ENCODE peak calls at places on chromosomes 6 and 20, in ten cellular contexts. One of them, this sample, is unnamed.

GRCh38 chr20:62642666-62643520 is 590 bp downstream of the SLCO4A1 start:
- DNase-seq in adrenal gland: no peak
- DNase-seq in mesendoderm: no peak
- DNase-seq in thoracic aorta: no peak
- DNase-seq in CD8-positive, alpha-beta T cell: peak; percentile 75
- DNase-seq in CD4-positive, alpha-beta memory T cell: peak; percentile 46
- DNase-seq in AG04450: no peak
- DNase-seq in heart right ventricle: peak; percentile 36
- DNase-seq in tibial nerve: no peak
- DNase-seq in HCT116: no peak
- DNase-seq in this sample: no peak

GRCh38 chr6:40391086-40391485 is 196.1 kb downstream of the LRFN2 start:
- DNase-seq in heart right ventricle: no peak
- DNase-seq in thoracic aorta: no peak
- DNase-seq in HCT116: no peak
- DNase-seq in CD8-positive, alpha-beta T cell: peak; percentile 47
- DNase-seq in adrenal gland: no peak
- DNase-seq in mesendoderm: no peak
- DNase-seq in CD4-positive, alpha-beta memory T cell: no peak
- DNase-seq in AG04450: no peak
- DNase-seq in tibial nerve: no peak
- DNase-seq in this sample: no peak

GRCh38 chr6:149939909-149940672 is 1.7 kb upstream of the ULBP2 start:
- DNase-seq in heart right ventricle: no peak
- DNase-seq in mesendoderm: no peak
- DNase-seq in tibial nerve: no peak
- DNase-seq in CD8-positive, alpha-beta T cell: peak; percentile 47
- DNase-seq in adrenal gland: no peak
- DNase-seq in AG04450: no peak
- DNase-seq in CD4-positive, alpha-beta memory T cell: no peak
- DNase-seq in HCT116: no peak
- DNase-seq in thoracic aorta: no peak
- DNase-seq in this sample: no peak

GRCh38 chr20:62219992-62220665 is at the start of gene HRH3:
- DNase-seq in HCT116: no peak
- DNase-seq in CD4-positive, alpha-beta memory T cell: peak; percentile 38
- DNase-seq in mesendoderm: peak; percentile 60
- DNase-seq in heart right ventricle: peak; percentile 52
- DNase-seq in AG04450: no peak
- DNase-seq in adrenal gland: no peak
- DNase-seq in thoracic aorta: no peak
- DNase-seq in tibial nerve: no peak
- DNase-seq in CD8-positive, alpha-beta T cell: peak; percentile 60
- DNase-seq in this sample: no peak

GRCh38 chr6:97095466-97095865 is 170.9 kb downstream of the KLHL32 start:
- DNase-seq in AG04450: no peak
- DNase-seq in mesendoderm: no peak
- DNase-seq in tibial nerve: no peak
- DNase-seq in CD8-positive, alpha-beta T cell: no peak
- DNase-seq in heart right ventricle: no peak
- DNase-seq in HCT116: no peak
- DNase-seq in thoracic aorta: no peak
- DNase-seq in adrenal gland: no peak
- DNase-seq in CD4-positive, alpha-beta memory T cell: no peak
- DNase-seq in this sample: no peak

GRCh38 chr6:1587546-1587945 is 22.2 kb upstream of the FOXC1 start:
- DNase-seq in heart right ventricle: no peak
- DNase-seq in CD4-positive, alpha-beta memory T cell: no peak
- DNase-seq in AG04450: no peak
- DNase-seq in HCT116: no peak
- DNase-seq in thoracic aorta: no peak
- DNase-seq in tibial nerve: no peak
- DNase-seq in CD8-positive, alpha-beta T cell: peak; percentile 5
- DNase-seq in adrenal gland: no peak
- DNase-seq in mesendoderm: no peak
- DNase-seq in this sample: no peak

GRCh38 chr6:30890646-30891449 is 6.5 kb downstream of the DDR1 start:
- DNase-seq in CD4-positive, alpha-beta memory T cell: no peak
- DNase-seq in thoracic aorta: no peak
- DNase-seq in HCT116: no peak
- DNase-seq in mesendoderm: no peak
- DNase-seq in CD8-positive, alpha-beta T cell: no peak
- DNase-seq in heart right ventricle: no peak
- DNase-seq in tibial nerve: no peak
- DNase-seq in AG04450: no peak
- DNase-seq in adrenal gland: no peak
- DNase-seq in this sample: no peak

GRCh38 chr6:47321582-47321981 is 11.9 kb upstream of the TNFRSF21 start:
- DNase-seq in thoracic aorta: no peak
- DNase-seq in AG04450: no peak
- DNase-seq in CD8-positive, alpha-beta T cell: no peak
- DNase-seq in adrenal gland: no peak
- DNase-seq in tibial nerve: no peak
- DNase-seq in mesendoderm: no peak
- DNase-seq in CD4-positive, alpha-beta memory T cell: no peak
- DNase-seq in heart right ventricle: no peak
- DNase-seq in HCT116: no peak
- DNase-seq in this sample: no peak

GRCh38 chr6:9539231-9539755 is 875.6 kb downstream of the TFAP2A start:
- DNase-seq in CD4-positive, alpha-beta memory T cell: no peak
- DNase-seq in thoracic aorta: no peak
- DNase-seq in AG04450: no peak
- DNase-seq in tibial nerve: no peak
- DNase-seq in CD8-positive, alpha-beta T cell: no peak
- DNase-seq in HCT116: no peak
- DNase-seq in adrenal gland: no peak
- DNase-seq in heart right ventricle: no peak
- DNase-seq in mesendoderm: peak; percentile 32
- DNase-seq in this sample: no peak

GRCh38 chr6:9535106-9535505 is 879.8 kb downstream of the TFAP2A start:
- DNase-seq in AG04450: no peak
- DNase-seq in HCT116: no peak
- DNase-seq in mesendoderm: no peak
- DNase-seq in CD8-positive, alpha-beta T cell: no peak
- DNase-seq in CD4-positive, alpha-beta memory T cell: no peak
- DNase-seq in adrenal gland: no peak
- DNase-seq in tibial nerve: no peak
- DNase-seq in heart right ventricle: no peak
- DNase-seq in thoracic aorta: no peak
- DNase-seq in this sample: no peak

GRCh38 chr6:9540534-9541126 is 874.2 kb downstream of the TFAP2A start:
- DNase-seq in HCT116: peak; percentile 47
- DNase-seq in CD8-positive, alpha-beta T cell: no peak
- DNase-seq in tibial nerve: no peak
- DNase-seq in mesendoderm: peak; percentile 50
- DNase-seq in AG04450: peak; percentile 13
- DNase-seq in CD4-positive, alpha-beta memory T cell: no peak
- DNase-seq in adrenal gland: no peak
- DNase-seq in heart right ventricle: no peak
- DNase-seq in thoracic aorta: no peak
- DNase-seq in this sample: no peak

GRCh38 chr6:9540126-9540525 is 874.7 kb downstream of the TFAP2A start:
- DNase-seq in AG04450: no peak
- DNase-seq in CD8-positive, alpha-beta T cell: no peak
- DNase-seq in thoracic aorta: no peak
- DNase-seq in HCT116: no peak
- DNase-seq in tibial nerve: no peak
- DNase-seq in mesendoderm: no peak
- DNase-seq in adrenal gland: no peak
- DNase-seq in heart right ventricle: no peak
- DNase-seq in CD4-positive, alpha-beta memory T cell: no peak
- DNase-seq in this sample: no peak

GRCh38 chr6:9537381-9537780 is 877.5 kb downstream of the TFAP2A start:
- DNase-seq in mesendoderm: no peak
- DNase-seq in AG04450: no peak
- DNase-seq in thoracic aorta: no peak
- DNase-seq in HCT116: no peak
- DNase-seq in adrenal gland: no peak
- DNase-seq in heart right ventricle: no peak
- DNase-seq in CD8-positive, alpha-beta T cell: no peak
- DNase-seq in tibial nerve: no peak
- DNase-seq in CD4-positive, alpha-beta memory T cell: no peak
- DNase-seq in this sample: no peak
- H3K27ac ChIP-seq in mesendoderm: no peak overlapping the region
- H3K27ac ChIP-seq in AG04450: no peak overlapping the region
- H3K27ac ChIP-seq in thoracic aorta: no peak overlapping the region
- H3K27ac ChIP-seq in HCT116: no peak overlapping the region
- H3K27ac ChIP-seq in adrenal gland: no peak overlapping the region
- H3K27ac ChIP-seq in heart right ventricle: no peak overlapping the region
- H3K27ac ChIP-seq in CD8-positive, alpha-beta T cell: no peak overlapping the region
- H3K27ac ChIP-seq in tibial nerve: no peak overlapping the region
- H3K27ac ChIP-seq in CD4-positive, alpha-beta memory T cell: no peak overlapping the region
- H3K27ac ChIP-seq in this sample: no peak overlapping the region

GRCh38 chr6:137877113-137877512 is 10.1 kb downstream of the TNFAIP3 start:
- DNase-seq in tibial nerve: no peak
- DNase-seq in HCT116: no peak
- DNase-seq in heart right ventricle: no peak
- DNase-seq in mesendoderm: no peak
- DNase-seq in adrenal gland: no peak
- DNase-seq in thoracic aorta: no peak
- DNase-seq in CD8-positive, alpha-beta T cell: no peak
- DNase-seq in CD4-positive, alpha-beta memory T cell: peak; percentile 25
- DNase-seq in AG04450: no peak
- DNase-seq in this sample: no peak
- H3K27ac ChIP-seq in tibial nerve: no peak overlapping the region
- H3K27ac ChIP-seq in HCT116: no peak overlapping the region
- H3K27ac ChIP-seq in heart right ventricle: no peak overlapping the region
- H3K27ac ChIP-seq in mesendoderm: no peak overlapping the region
- H3K27ac ChIP-seq in adrenal gland: no peak overlapping the region
- H3K27ac ChIP-seq in thoracic aorta: no peak overlapping the region
- H3K27ac ChIP-seq in CD8-positive, alpha-beta T cell: no peak overlapping the region
- H3K27ac ChIP-seq in CD4-positive, alpha-beta memory T cell: no peak overlapping the region
- H3K27ac ChIP-seq in AG04450: no peak overlapping the region
- H3K27ac ChIP-seq in this sample: peak overlapping the region; percentile 81

GRCh38 chr20:38999217-38999616 is 37.1 kb downstream of the DHX35 start:
- DNase-seq in CD4-positive, alpha-beta memory T cell: no peak
- DNase-seq in CD8-positive, alpha-beta T cell: no peak
- DNase-seq in thoracic aorta: no peak
- DNase-seq in adrenal gland: no peak
- DNase-seq in tibial nerve: no peak
- DNase-seq in heart right ventricle: no peak
- DNase-seq in AG04450: no peak
- DNase-seq in HCT116: no peak
- DNase-seq in mesendoderm: no peak
- DNase-seq in this sample: no peak

GRCh38 chr20:38997622-38998021 is 35.5 kb downstream of the DHX35 start:
- DNase-seq in mesendoderm: peak; percentile 13
- DNase-seq in AG04450: no peak
- DNase-seq in tibial nerve: no peak
- DNase-seq in heart right ventricle: no peak
- DNase-seq in adrenal gland: no peak
- DNase-seq in thoracic aorta: no peak
- DNase-seq in CD8-positive, alpha-beta T cell: no peak
- DNase-seq in CD4-positive, alpha-beta memory T cell: no peak
- DNase-seq in HCT116: no peak
- DNase-seq in this sample: no peak

GRCh38 chr20:38999965-39000910 is 38.1 kb downstream of the DHX35 start:
- DNase-seq in thoracic aorta: no peak
- DNase-seq in adrenal gland: no peak
- DNase-seq in HCT116: no peak
- DNase-seq in CD8-positive, alpha-beta T cell: no peak
- DNase-seq in CD4-positive, alpha-beta memory T cell: no peak
- DNase-seq in heart right ventricle: no peak
- DNase-seq in AG04450: no peak
- DNase-seq in mesendoderm: no peak
- DNase-seq in tibial nerve: no peak
- DNase-seq in this sample: no peak

GRCh38 chr20:38991814-38992593 is 29.9 kb downstream of the DHX35 start:
- DNase-seq in tibial nerve: no peak
- DNase-seq in AG04450: no peak
- DNase-seq in mesendoderm: no peak
- DNase-seq in thoracic aorta: no peak
- DNase-seq in HCT116: no peak
- DNase-seq in CD8-positive, alpha-beta T cell: no peak
- DNase-seq in adrenal gland: no peak
- DNase-seq in CD4-positive, alpha-beta memory T cell: no peak
- DNase-seq in heart right ventricle: no peak
- DNase-seq in this sample: no peak

DNA sequence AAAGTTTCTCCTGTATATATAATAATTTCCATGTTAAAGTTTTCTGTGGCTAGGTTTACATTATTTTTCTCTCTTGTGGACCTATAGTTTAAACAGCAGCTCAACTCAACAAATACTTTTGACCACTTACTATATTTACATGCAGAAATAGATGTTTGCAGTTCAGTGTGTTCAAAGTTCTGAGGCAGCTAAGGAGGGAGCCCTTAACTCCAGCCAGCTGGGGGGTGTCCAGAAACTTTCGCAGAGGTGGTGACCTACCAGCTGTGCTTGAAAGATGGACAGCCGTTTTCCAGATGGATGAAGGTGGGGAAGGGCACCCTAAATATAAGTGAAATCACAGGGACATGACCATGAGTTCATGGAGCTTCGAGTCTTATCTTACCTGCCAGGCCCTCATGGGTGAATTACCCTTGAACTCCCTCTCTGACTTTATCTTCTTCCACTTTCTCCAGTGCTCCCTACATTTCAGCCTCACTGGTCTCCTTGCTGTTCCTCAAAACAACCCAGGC is 33.4 kb downstream of the DHX35 start:
- DNase-seq in adrenal gland: no peak
- DNase-seq in heart right ventricle: peak; percentile 12
- DNase-seq in tibial nerve: no peak
- DNase-seq in thoracic aorta: no peak
- DNase-seq in mesendoderm: no peak
- DNase-seq in CD4-positive, alpha-beta memory T cell: no peak
- DNase-seq in HCT116: no peak
- DNase-seq in CD8-positive, alpha-beta T cell: no peak
- DNase-seq in AG04450: no peak
- DNase-seq in this sample: no peak
- H3K27ac ChIP-seq in adrenal gland: no peak overlapping the region
- H3K27ac ChIP-seq in heart right ventricle: no peak overlapping the region
- H3K27ac ChIP-seq in tibial nerve: no peak overlapping the region
- H3K27ac ChIP-seq in thoracic aorta: no peak overlapping the region
- H3K27ac ChIP-seq in mesendoderm: no peak overlapping the region
- H3K27ac ChIP-seq in CD4-positive, alpha-beta memory T cell: no peak overlapping the region
- H3K27ac ChIP-seq in HCT116: no peak overlapping the region
- H3K27ac ChIP-seq in CD8-positive, alpha-beta T cell: no peak overlapping the region
- H3K27ac ChIP-seq in AG04450: no peak overlapping the region
- H3K27ac ChIP-seq in this sample: no peak overlapping the region

GRCh38 chr6:27890351-27891299 is 21.6 kb downstream of the OR2B2 start:
- DNase-seq in CD4-positive, alpha-beta memory T cell: peak; percentile 88
- DNase-seq in CD8-positive, alpha-beta T cell: peak; percentile 84
- DNase-seq in heart right ventricle: peak; percentile 33
- DNase-seq in adrenal gland: peak; percentile 43
- DNase-seq in HCT116: peak; percentile 97
- DNase-seq in mesendoderm: peak; percentile 98
- DNase-seq in tibial nerve: peak; percentile 25
- DNase-seq in AG04450: peak; percentile 84
- DNase-seq in thoracic aorta: no peak
- DNase-seq in this sample: no peak

GRCh38 chr6:27893059-27893835 is 18.9 kb downstream of the OR2B2 start:
- DNase-seq in thoracic aorta: no peak
- DNase-seq in HCT116: peak; percentile 99
- DNase-seq in AG04450: peak; percentile 94
- DNase-seq in tibial nerve: peak; percentile 41
- DNase-seq in mesendoderm: peak; percentile 100
- DNase-seq in adrenal gland: peak; percentile 87
- DNase-seq in heart right ventricle: peak; percentile 56
- DNase-seq in CD8-positive, alpha-beta T cell: peak; percentile 92
- DNase-seq in CD4-positive, alpha-beta memory T cell: peak; percentile 92
- DNase-seq in this sample: peak; percentile 95

GRCh38 chr6:27892596-27893058 is 19.6 kb downstream of the OR2B2 start:
- DNase-seq in HCT116: peak; percentile 34
- DNase-seq in adrenal gland: no peak
- DNase-seq in AG04450: no peak
- DNase-seq in mesendoderm: no peak
- DNase-seq in CD8-positive, alpha-beta T cell: no peak
- DNase-seq in tibial nerve: no peak
- DNase-seq in CD4-positive, alpha-beta memory T cell: no peak
- DNase-seq in heart right ventricle: no peak
- DNase-seq in thoracic aorta: no peak
- DNase-seq in this sample: no peak

GRCh38 chr6:27889628-27890315 is 22.4 kb downstream of the OR2B2 start:
- DNase-seq in AG04450: no peak
- DNase-seq in HCT116: peak; percentile 16
- DNase-seq in adrenal gland: no peak
- DNase-seq in CD8-positive, alpha-beta T cell: no peak
- DNase-seq in tibial nerve: no peak
- DNase-seq in thoracic aorta: no peak
- DNase-seq in mesendoderm: peak; percentile 81
- DNase-seq in heart right ventricle: no peak
- DNase-seq in CD4-positive, alpha-beta memory T cell: no peak
- DNase-seq in this sample: no peak

DNA sequence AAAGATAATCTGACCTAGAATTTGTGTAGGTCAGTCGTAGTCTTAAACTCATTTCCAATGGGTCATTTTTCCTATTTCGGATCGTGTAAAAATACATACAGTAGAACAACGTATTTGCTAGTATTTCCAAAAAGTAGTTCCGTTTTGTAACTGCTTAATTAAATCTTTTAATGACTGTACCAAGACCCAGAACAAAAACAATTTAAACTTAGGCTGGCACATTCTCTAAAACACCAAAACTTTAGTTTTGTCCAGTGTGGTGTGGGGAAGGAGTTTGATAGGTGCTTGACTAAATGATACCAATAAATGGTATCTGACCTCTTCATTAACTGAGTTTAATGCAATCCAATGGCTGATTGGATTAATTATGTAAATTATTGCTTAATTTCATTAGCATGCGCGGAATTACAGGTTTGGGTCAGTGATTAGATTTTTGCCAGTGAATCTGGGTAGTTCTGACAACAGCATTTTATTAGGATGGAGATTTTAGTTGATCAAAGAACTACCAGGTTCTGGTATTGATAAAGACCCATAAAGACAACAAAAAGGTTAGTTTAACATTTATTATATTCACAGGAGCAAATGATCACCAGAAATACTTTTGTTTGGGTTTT is 20.8 kb downstream of the OR2B2 start:
- DNase-seq in CD8-positive, alpha-beta T cell: no peak
- DNase-seq in adrenal gland: no peak
- DNase-seq in heart right ventricle: no peak
- DNase-seq in tibial nerve: no peak
- DNase-seq in mesendoderm: peak; percentile 51
- DNase-seq in HCT116: no peak
- DNase-seq in AG04450: no peak
- DNase-seq in CD4-positive, alpha-beta memory T cell: no peak
- DNase-seq in thoracic aorta: no peak
- DNase-seq in this sample: no peak
- H3K27ac ChIP-seq in CD8-positive, alpha-beta T cell: no peak overlapping the region
- H3K27ac ChIP-seq in adrenal gland: no peak overlapping the region
- H3K27ac ChIP-seq in heart right ventricle: no peak overlapping the region
- H3K27ac ChIP-seq in tibial nerve: no peak overlapping the region
- H3K27ac ChIP-seq in mesendoderm: peak overlapping the region; percentile 91
- H3K27ac ChIP-seq in HCT116: peak overlapping the region; percentile 98
- H3K27ac ChIP-seq in AG04450: peak overlapping the region; percentile 91
- H3K27ac ChIP-seq in CD4-positive, alpha-beta memory T cell: no peak overlapping the region
- H3K27ac ChIP-seq in thoracic aorta: no peak overlapping the region
- H3K27ac ChIP-seq in this sample: peak overlapping the region; percentile 77